ENCODE peak calls at places on chromosomes 7 and 10, in ten cellular contexts. One of them, this sample, is unnamed. For H3K9me3 and H3K4me1, the result is how much of the 10 kb centered on the place peaks cover.

GRCh38 chr7:42237891-42238531 is 1.0 kb upstream of the GLI3 start:
- DNase-seq in gastrocnemius medialis: peak
- DNase-seq in right lobe of liver: peak
- DNase-seq in osteoblast: peak
- DNase-seq in psoas muscle: peak
- DNase-seq in pancreas: peak
- DNase-seq in HCT116: no peak
- DNase-seq in CD8-positive, alpha-beta T cell: no peak
- DNase-seq in neural progenitor cell: peak
- DNase-seq in suprapubic skin: peak
- DNase-seq in this sample: no peak

GRCh38 chr7:92644406-92645113 is 54.4 kb upstream of the FAM133B start:
- DNase-seq in osteoblast: no peak
- DNase-seq in gastrocnemius medialis: peak
- DNase-seq in psoas muscle: peak
- DNase-seq in HCT116: no peak
- DNase-seq in CD8-positive, alpha-beta T cell: no peak
- DNase-seq in pancreas: no peak
- DNase-seq in right lobe of liver: no peak
- DNase-seq in suprapubic skin: no peak
- DNase-seq in neural progenitor cell: no peak
- DNase-seq in this sample: no peak

GRCh38 chr10:112182808-112183328 is 697 bp downstream of the GPAM start:
- DNase-seq in gastrocnemius medialis: no peak
- DNase-seq in neural progenitor cell: no peak
- DNase-seq in right lobe of liver: no peak
- DNase-seq in osteoblast: no peak
- DNase-seq in pancreas: no peak
- DNase-seq in HCT116: no peak
- DNase-seq in suprapubic skin: no peak
- DNase-seq in CD8-positive, alpha-beta T cell: no peak
- DNase-seq in psoas muscle: no peak
- DNase-seq in this sample: no peak

GRCh38 chr10:128629111-128630096 is 503.2 kb upstream of the MKI67 start:
- DNase-seq in HCT116: peak
- DNase-seq in osteoblast: no peak
- DNase-seq in gastrocnemius medialis: no peak
- DNase-seq in right lobe of liver: no peak
- DNase-seq in pancreas: no peak
- DNase-seq in suprapubic skin: no peak
- DNase-seq in CD8-positive, alpha-beta T cell: no peak
- DNase-seq in neural progenitor cell: no peak
- DNase-seq in psoas muscle: peak
- DNase-seq in this sample: no peak

GRCh38 chr7:153090757-153091156 is 331.2 kb downstream of the ACTR3B start:
- DNase-seq in osteoblast: no peak
- DNase-seq in neural progenitor cell: no peak
- DNase-seq in pancreas: no peak
- DNase-seq in right lobe of liver: no peak
- DNase-seq in gastrocnemius medialis: no peak
- DNase-seq in psoas muscle: no peak
- DNase-seq in suprapubic skin: no peak
- DNase-seq in CD8-positive, alpha-beta T cell: no peak
- DNase-seq in HCT116: no peak
- DNase-seq in this sample: no peak

GRCh38 chr10:119316729-119317097 is 109.3 kb downstream of the GRK5 start:
- DNase-seq in HCT116: peak
- DNase-seq in osteoblast: peak
- DNase-seq in gastrocnemius medialis: no peak
- DNase-seq in pancreas: no peak
- DNase-seq in psoas muscle: no peak
- DNase-seq in suprapubic skin: no peak
- DNase-seq in neural progenitor cell: no peak
- DNase-seq in CD8-positive, alpha-beta T cell: no peak
- DNase-seq in right lobe of liver: no peak
- DNase-seq in this sample: no peak

GRCh38 chr7:37259381-37259821 is 189.3 kb downstream of the ELMO1 start:
- DNase-seq in CD8-positive, alpha-beta T cell: no peak
- DNase-seq in HCT116: no peak
- DNase-seq in right lobe of liver: no peak
- DNase-seq in suprapubic skin: no peak
- DNase-seq in osteoblast: no peak
- DNase-seq in neural progenitor cell: no peak
- DNase-seq in gastrocnemius medialis: no peak
- DNase-seq in pancreas: no peak
- DNase-seq in psoas muscle: no peak
- DNase-seq in this sample: no peak

GRCh38 chr7:30252885-30253795 is 31.3 kb upstream of the ZNRF2 start:
- DNase-seq in right lobe of liver: peak
- DNase-seq in gastrocnemius medialis: peak
- DNase-seq in psoas muscle: peak
- DNase-seq in pancreas: peak
- DNase-seq in osteoblast: no peak
- DNase-seq in HCT116: no peak
- DNase-seq in neural progenitor cell: no peak
- DNase-seq in suprapubic skin: no peak
- DNase-seq in CD8-positive, alpha-beta T cell: no peak
- DNase-seq in this sample: no peak

GRCh38 chr10:99941942-99942835 is 67.6 kb downstream of the DNMBP start:
- DNase-seq in neural progenitor cell: no peak
- DNase-seq in psoas muscle: no peak
- DNase-seq in osteoblast: peak
- DNase-seq in gastrocnemius medialis: no peak
- DNase-seq in right lobe of liver: no peak
- DNase-seq in CD8-positive, alpha-beta T cell: no peak
- DNase-seq in HCT116: no peak
- DNase-seq in suprapubic skin: no peak
- DNase-seq in pancreas: no peak
- DNase-seq in this sample: no peak

GRCh38 chr10:13247784-13248183 is 13.6 kb upstream of the UCMA start:
- DNase-seq in HCT116: no peak
- DNase-seq in gastrocnemius medialis: no peak
- DNase-seq in CD8-positive, alpha-beta T cell: no peak
- DNase-seq in pancreas: no peak
- DNase-seq in right lobe of liver: no peak
- DNase-seq in osteoblast: no peak
- DNase-seq in psoas muscle: no peak
- DNase-seq in suprapubic skin: no peak
- DNase-seq in neural progenitor cell: no peak
- DNase-seq in this sample: no peak

GRCh38 chr10:116740971-116741370 is 1.4 kb downstream of the HSPA12A start:
- DNase-seq in suprapubic skin: no peak
- DNase-seq in HCT116: no peak
- DNase-seq in gastrocnemius medialis: no peak
- DNase-seq in osteoblast: no peak
- DNase-seq in psoas muscle: no peak
- DNase-seq in CD8-positive, alpha-beta T cell: no peak
- DNase-seq in neural progenitor cell: peak
- DNase-seq in pancreas: no peak
- DNase-seq in right lobe of liver: no peak
- DNase-seq in this sample: no peak

GRCh38 chr7:95684037-95684436 is 87.7 kb upstream of the PDK4 start:
- DNase-seq in pancreas: no peak
- DNase-seq in right lobe of liver: no peak
- DNase-seq in osteoblast: peak
- DNase-seq in suprapubic skin: no peak
- DNase-seq in CD8-positive, alpha-beta T cell: no peak
- DNase-seq in HCT116: peak
- DNase-seq in gastrocnemius medialis: no peak
- DNase-seq in neural progenitor cell: peak
- DNase-seq in psoas muscle: no peak
- DNase-seq in this sample: no peak

GRCh38 chr7:34036069-34036920 is 131.0 kb downstream of the BMPER start:
- DNase-seq in CD8-positive, alpha-beta T cell: no peak
- DNase-seq in neural progenitor cell: no peak
- DNase-seq in right lobe of liver: peak
- DNase-seq in HCT116: peak
- DNase-seq in suprapubic skin: no peak
- DNase-seq in psoas muscle: peak
- DNase-seq in osteoblast: no peak
- DNase-seq in pancreas: peak
- DNase-seq in gastrocnemius medialis: no peak
- DNase-seq in this sample: no peak

GRCh38 chr10:99854860-99855259 is 72.4 kb downstream of the ABCC2 start:
- DNase-seq in suprapubic skin: no peak
- DNase-seq in HCT116: peak
- DNase-seq in osteoblast: peak
- DNase-seq in CD8-positive, alpha-beta T cell: no peak
- DNase-seq in psoas muscle: no peak
- DNase-seq in right lobe of liver: no peak
- DNase-seq in pancreas: no peak
- DNase-seq in neural progenitor cell: peak
- DNase-seq in gastrocnemius medialis: no peak
- DNase-seq in this sample: peak

GRCh38 chr7:150665882-150666281 is 19.6 kb upstream of the GIMAP2 start:
- DNase-seq in pancreas: no peak
- DNase-seq in gastrocnemius medialis: no peak
- DNase-seq in neural progenitor cell: no peak
- DNase-seq in HCT116: no peak
- DNase-seq in CD8-positive, alpha-beta T cell: no peak
- DNase-seq in suprapubic skin: no peak
- DNase-seq in osteoblast: no peak
- DNase-seq in right lobe of liver: no peak
- DNase-seq in psoas muscle: no peak
- DNase-seq in this sample: no peak

GRCh38 chr10:105797234-105797890 is 1156.3 kb downstream of the SORCS3 start:
- DNase-seq in CD8-positive, alpha-beta T cell: no peak
- DNase-seq in neural progenitor cell: peak
- DNase-seq in suprapubic skin: no peak
- DNase-seq in right lobe of liver: no peak
- DNase-seq in HCT116: peak
- DNase-seq in pancreas: no peak
- DNase-seq in gastrocnemius medialis: no peak
- DNase-seq in psoas muscle: no peak
- DNase-seq in osteoblast: no peak
- DNase-seq in this sample: no peak

GRCh38 chr10:19638873-19639233 is 177.4 kb upstream of the PLXDC2 start:
- DNase-seq in right lobe of liver: no peak
- DNase-seq in suprapubic skin: no peak
- DNase-seq in HCT116: no peak
- DNase-seq in CD8-positive, alpha-beta T cell: no peak
- DNase-seq in neural progenitor cell: no peak
- DNase-seq in gastrocnemius medialis: no peak
- DNase-seq in osteoblast: no peak
- DNase-seq in pancreas: no peak
- DNase-seq in psoas muscle: no peak
- DNase-seq in this sample: no peak

GRCh38 chr10:60189861-60190475 is 199.7 kb downstream of the ANK3 start:
- DNase-seq in neural progenitor cell: no peak
- DNase-seq in HCT116: no peak
- DNase-seq in osteoblast: no peak
- DNase-seq in psoas muscle: no peak
- DNase-seq in right lobe of liver: no peak
- DNase-seq in gastrocnemius medialis: no peak
- DNase-seq in pancreas: no peak
- DNase-seq in suprapubic skin: no peak
- DNase-seq in CD8-positive, alpha-beta T cell: no peak
- DNase-seq in this sample: no peak

GRCh38 chr7:128391805-128392204 is 18.0 kb downstream of the IMPDH1 start:
- DNase-seq in right lobe of liver: no peak
- DNase-seq in HCT116: no peak
- DNase-seq in psoas muscle: no peak
- DNase-seq in suprapubic skin: no peak
- DNase-seq in osteoblast: no peak
- DNase-seq in CD8-positive, alpha-beta T cell: no peak
- DNase-seq in neural progenitor cell: no peak
- DNase-seq in pancreas: no peak
- DNase-seq in gastrocnemius medialis: no peak
- DNase-seq in this sample: no peak

GRCh38 chr7:8881916-8882315 is 448.5 kb downstream of the NXPH1 start:
- DNase-seq in suprapubic skin: no peak
- DNase-seq in osteoblast: no peak
- DNase-seq in pancreas: no peak
- DNase-seq in CD8-positive, alpha-beta T cell: no peak
- DNase-seq in gastrocnemius medialis: no peak
- DNase-seq in right lobe of liver: no peak
- DNase-seq in HCT116: no peak
- DNase-seq in neural progenitor cell: peak
- DNase-seq in psoas muscle: no peak
- DNase-seq in this sample: no peak

GRCh38 chr10:79380125-79380917 is 33.1 kb downstream of the PPIF start:
- DNase-seq in psoas muscle: peak
- DNase-seq in neural progenitor cell: no peak
- DNase-seq in suprapubic skin: no peak
- DNase-seq in osteoblast: peak
- DNase-seq in right lobe of liver: peak
- DNase-seq in HCT116: no peak
- DNase-seq in gastrocnemius medialis: peak
- DNase-seq in CD8-positive, alpha-beta T cell: no peak
- DNase-seq in pancreas: peak
- DNase-seq in this sample: no peak

GRCh38 chr10:131567279-131568162 is 256.0 kb upstream of the TCERG1L start:
- DNase-seq in neural progenitor cell: no peak
- DNase-seq in CD8-positive, alpha-beta T cell: no peak
- DNase-seq in HCT116: no peak
- DNase-seq in pancreas: no peak
- DNase-seq in suprapubic skin: no peak
- DNase-seq in gastrocnemius medialis: no peak
- DNase-seq in right lobe of liver: no peak
- DNase-seq in osteoblast: no peak
- DNase-seq in psoas muscle: no peak
- DNase-seq in this sample: peak
- H3K9me3 ChIP-seq in neural progenitor cell: under half
- H3K9me3 ChIP-seq in CD8-positive, alpha-beta T cell: under half
- H3K9me3 ChIP-seq in HCT116: under half
- H3K9me3 ChIP-seq in pancreas: under half
- H3K9me3 ChIP-seq in suprapubic skin: under half
- H3K9me3 ChIP-seq in gastrocnemius medialis: under half
- H3K9me3 ChIP-seq in right lobe of liver: under half
- H3K9me3 ChIP-seq in osteoblast: under half
- H3K9me3 ChIP-seq in psoas muscle: under half
- H3K9me3 ChIP-seq in this sample: under half

GRCh38 chr10:125562737-125563136 is 120.2 kb downstream of the TEX36 start:
- DNase-seq in HCT116: peak
- DNase-seq in suprapubic skin: no peak
- DNase-seq in psoas muscle: no peak
- DNase-seq in neural progenitor cell: no peak
- DNase-seq in osteoblast: no peak
- DNase-seq in CD8-positive, alpha-beta T cell: no peak
- DNase-seq in pancreas: no peak
- DNase-seq in gastrocnemius medialis: no peak
- DNase-seq in right lobe of liver: no peak
- DNase-seq in this sample: no peak
- TF ChIP-seq CTCF in HCT116: peak
- TF ChIP-seq CTCF in suprapubic skin: no peak
- TF ChIP-seq CTCF in psoas muscle: no peak
- TF ChIP-seq CTCF in neural progenitor cell: peak
- TF ChIP-seq CTCF in osteoblast: no peak
- TF ChIP-seq CTCF in CD8-positive, alpha-beta T cell: no peak
- TF ChIP-seq CTCF in pancreas: no peak
- TF ChIP-seq CTCF in gastrocnemius medialis: no peak
- TF ChIP-seq CTCF in right lobe of liver: no peak
- TF ChIP-seq CTCF in this sample: no peak

GRCh38 chr10:44936314-44936975 is 23.2 kb upstream of the RASSF4 start:
- DNase-seq in HCT116: no peak
- DNase-seq in right lobe of liver: no peak
- DNase-seq in psoas muscle: no peak
- DNase-seq in gastrocnemius medialis: no peak
- DNase-seq in suprapubic skin: no peak
- DNase-seq in neural progenitor cell: no peak
- DNase-seq in CD8-positive, alpha-beta T cell: no peak
- DNase-seq in pancreas: peak
- DNase-seq in osteoblast: no peak
- DNase-seq in this sample: no peak
- H3K4me1 ChIP-seq in HCT116: under half
- H3K4me1 ChIP-seq in right lobe of liver: under half
- H3K4me1 ChIP-seq in psoas muscle: under half
- H3K4me1 ChIP-seq in gastrocnemius medialis: under half
- H3K4me1 ChIP-seq in suprapubic skin: under half
- H3K4me1 ChIP-seq in neural progenitor cell: under half
- H3K4me1 ChIP-seq in CD8-positive, alpha-beta T cell: under half
- H3K4me1 ChIP-seq in pancreas: under half
- H3K4me1 ChIP-seq in osteoblast: under half
- H3K4me1 ChIP-seq in this sample: under half

GRCh38 chr7:158490171-158490782 is 97.3 kb downstream of the PTPRN2 start:
- DNase-seq in psoas muscle: no peak
- DNase-seq in right lobe of liver: no peak
- DNase-seq in neural progenitor cell: no peak
- DNase-seq in gastrocnemius medialis: no peak
- DNase-seq in pancreas: no peak
- DNase-seq in HCT116: no peak
- DNase-seq in osteoblast: no peak
- DNase-seq in suprapubic skin: no peak
- DNase-seq in CD8-positive, alpha-beta T cell: no peak
- DNase-seq in this sample: no peak
- H3K9me3 ChIP-seq in psoas muscle: under half
- H3K9me3 ChIP-seq in right lobe of liver: under half
- H3K9me3 ChIP-seq in neural progenitor cell: under half
- H3K9me3 ChIP-seq in gastrocnemius medialis: under half
- H3K9me3 ChIP-seq in pancreas: under half
- H3K9me3 ChIP-seq in HCT116: under half
- H3K9me3 ChIP-seq in osteoblast: under half
- H3K9me3 ChIP-seq in suprapubic skin: under half
- H3K9me3 ChIP-seq in CD8-positive, alpha-beta T cell: under half
- H3K9me3 ChIP-seq in this sample: under half